ENCODE peak calls at places on chromosome 7, in five cellular contexts. W is hepatocyte, R is cardiac muscle cell, V is prostate gland, I is heart left ventricle. J is an unnamed sample. For H3K4me1, the result is how much of the 10 kb centered on the place peaks cover.

GRCh38 chr7:17640730-17641377 is 299.4 kb downstream of the SNX13 start:
- DNase-seq in W (peak), R (peak), V (no peak), I (no peak), J (peak)

GRCh38 chr7:131511071-131511470 is 45.4 kb downstream of the PODXL start:
- DNase-seq in W (no peak), R (no peak), V (no peak), I (no peak), J (no peak)

GRCh38 chr7:44225566-44226395 is 25.0 kb downstream of the YKT6 start:
- DNase-seq in W (no peak), R (no peak), V (no peak), I (no peak), J (no peak)

GRCh38 chr7:92313055-92313454 is 67.3 kb downstream of the ANKIB1 start:
- DNase-seq in W (no peak), R (no peak), V (no peak), I (no peak), J (no peak)

GRCh38 chr7:125444864-125445263 is 515.2 kb upstream of the POT1 start:
- DNase-seq in W (no peak), R (no peak), V (no peak), I (no peak), J (no peak)

GRCh38 chr7:128056901-128057300 is 25.7 kb upstream of the LRRC4 start:
- DNase-seq in W (peak), R (no peak), V (no peak), I (no peak), J (no peak)

GRCh38 chr7:43625453-43625852 is 42.5 kb downstream of the STK17A start:
- DNase-seq in W (no peak), R (no peak), V (no peak), I (no peak), J (no peak)

GRCh38 chr7:134448359-134449229 is 10.3 kb downstream of the AKR1B1 start:
- DNase-seq in W (no peak), R (no peak), V (no peak), I (no peak), J (peak)

GRCh38 chr7:100865372-100865911 is 1.7 kb upstream of the TRIP6 start:
- DNase-seq in W (no peak), R (no peak), V (peak), I (no peak), J (no peak)

GRCh38 chr7:6160191-6160623 is 112.2 kb downstream of the CYTH3 start:
- DNase-seq in W (peak), R (peak), V (peak), I (peak), J (peak)

GRCh38 chr7:468681-469590 is 50.7 kb downstream of the PDGFA start:
- DNase-seq in W (no peak), R (no peak), V (no peak), I (peak), J (no peak)

GRCh38 chr7:114426824-114427223 is 12.2 kb downstream of the FOXP2 start:
- DNase-seq in W (peak), R (peak), V (no peak), I (no peak), J (peak)

GRCh38 chr7:131995324-131995723 is 438.9 kb upstream of the PODXL start:
- DNase-seq in W (no peak), R (no peak), V (no peak), I (no peak), J (no peak)

GRCh38 chr7:109806548-109806947 is 1236.9 kb downstream of the DNAJB9 start:
- DNase-seq in W (no peak), R (no peak), V (no peak), I (no peak), J (no peak)

GRCh38 chr7:47690902-47691558 is 109.1 kb upstream of the TNS3 start:
- DNase-seq in W (no peak), R (no peak), V (no peak), I (no peak), J (no peak)

GRCh38 chr7:1305873-1306272 is 73.2 kb downstream of the UNCX start:
- DNase-seq in W (no peak), R (no peak), V (no peak), I (no peak), J (no peak)

GRCh38 chr7:88090671-88091070 is 129.2 kb downstream of the SRI start:
- DNase-seq in W (no peak), R (no peak), V (no peak), I (no peak), J (no peak)

GRCh38 chr7:17971392-17971791 is 31.1 kb upstream of the SNX13 start:
- DNase-seq in W (no peak), R (no peak), V (no peak), I (no peak), J (no peak)

GRCh38 chr7:152883858-152884257 is 124.3 kb downstream of the ACTR3B start:
- DNase-seq in W (no peak), R (no peak), V (no peak), I (no peak), J (no peak)

GRCh38 chr7:1193593-1194424 is 33.8 kb upstream of the ZFAND2A start:
- DNase-seq in W (peak), R (peak), V (peak), I (peak), J (peak)

GRCh38 chr7:111678281-111678680 is 116.0 kb upstream of the IMMP2L start:
- DNase-seq in W (no peak), R (no peak), V (no peak), I (no peak), J (no peak)

GRCh38 chr7:76291346-76292205 is 10.9 kb upstream of the HSPB1 start:
- DNase-seq in W (peak), R (peak), V (peak), I (peak), J (peak)

GRCh38 chr7:12436896-12437535 is 33.4 kb upstream of the VWDE start:
- DNase-seq in W (peak), R (peak), V (no peak), I (no peak), J (peak)

GRCh38 chr7:37943905-37944736 is 23.7 kb downstream of the EPDR1 start:
- DNase-seq in W (no peak), R (no peak), V (no peak), I (no peak), J (no peak)

GRCh38 chr7:37916017-37916672 is 472 bp downstream of the SFRP4 start:
- DNase-seq in W (peak), R (no peak), V (no peak), I (peak), J (peak)

DNA sequence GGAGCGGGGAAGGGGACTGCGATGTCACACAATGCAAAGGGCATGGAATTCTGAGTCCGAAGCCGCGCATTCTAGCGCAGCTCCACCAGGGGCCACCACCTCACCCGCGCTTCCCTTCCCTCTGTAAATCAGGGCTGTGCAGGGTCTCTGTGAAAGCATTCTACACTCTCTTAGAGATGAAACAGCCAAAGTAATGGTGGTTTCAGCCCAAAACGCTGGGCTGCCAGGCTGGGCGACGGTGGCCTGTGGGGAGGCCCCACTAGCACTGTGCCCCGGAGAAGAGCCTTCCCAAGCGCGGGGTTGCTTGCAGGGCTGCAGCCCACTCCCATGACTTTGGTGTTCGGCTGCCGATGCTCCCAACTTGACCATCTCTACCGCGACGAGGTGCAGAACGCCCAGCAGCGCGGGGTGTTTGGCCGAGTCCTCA is 11.4 kb downstream of the ATG9B start:
- DNase-seq in W (peak), R (peak), V (no peak), I (no peak), J (no peak)
- H3K4me1 ChIP-seq in W (under half), R (under half), V (under half), I (under half), J (under half)

DNA sequence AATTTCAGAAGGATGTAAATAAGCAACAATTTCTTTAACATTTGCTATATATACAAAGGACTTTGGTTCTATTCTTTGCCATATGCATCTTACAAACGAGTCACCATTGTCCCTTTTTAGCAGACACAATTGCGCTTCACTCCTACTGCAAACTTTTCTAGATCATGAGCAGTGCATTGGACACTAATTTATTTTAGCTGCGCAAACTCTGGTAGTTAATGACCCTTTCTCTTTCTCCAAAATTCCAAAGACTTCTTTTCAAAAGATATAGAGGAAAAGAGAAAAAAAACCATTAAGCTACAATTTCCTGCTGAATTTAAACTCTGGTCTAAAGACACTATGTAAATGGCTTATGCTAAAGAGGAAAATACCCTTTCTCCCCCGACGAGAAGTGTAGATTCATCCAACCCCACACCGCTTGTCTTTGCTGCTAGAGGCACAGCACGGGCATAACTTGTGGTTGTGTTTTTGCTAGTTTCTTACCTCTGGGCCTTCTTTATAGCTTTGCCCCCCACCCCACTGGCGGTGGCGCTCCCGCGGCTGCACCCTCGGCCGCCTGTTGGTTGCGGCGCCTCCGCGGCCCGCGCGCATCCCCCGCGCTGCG is 84.0 kb downstream of the SNX10 start:
- DNase-seq in W (no peak), R (peak), V (no peak), I (no peak), J (no peak)
- H3K4me3 ChIP-seq in W (peak), R (peak), V (peak), I (peak), J (no peak)

GRCh38 chr7:129144095-129144833 is at the start of gene TSPAN33:
- DNase-seq in W (peak), R (peak), V (peak), I (peak), J (peak)

GRCh38 chr7:129143724-129144094 is 798 bp upstream of the TSPAN33 start:
- DNase-seq in W (no peak), R (no peak), V (no peak), I (no peak), J (no peak)

GRCh38 chr7:129147723-129148122 is 3.2 kb downstream of the TSPAN33 start:
- DNase-seq in W (no peak), R (no peak), V (no peak), I (no peak), J (no peak)

GRCh38 chr7:129146237-129146979 is 1.9 kb downstream of the TSPAN33 start:
- DNase-seq in W (no peak), R (no peak), V (no peak), I (peak), J (no peak)

DNA sequence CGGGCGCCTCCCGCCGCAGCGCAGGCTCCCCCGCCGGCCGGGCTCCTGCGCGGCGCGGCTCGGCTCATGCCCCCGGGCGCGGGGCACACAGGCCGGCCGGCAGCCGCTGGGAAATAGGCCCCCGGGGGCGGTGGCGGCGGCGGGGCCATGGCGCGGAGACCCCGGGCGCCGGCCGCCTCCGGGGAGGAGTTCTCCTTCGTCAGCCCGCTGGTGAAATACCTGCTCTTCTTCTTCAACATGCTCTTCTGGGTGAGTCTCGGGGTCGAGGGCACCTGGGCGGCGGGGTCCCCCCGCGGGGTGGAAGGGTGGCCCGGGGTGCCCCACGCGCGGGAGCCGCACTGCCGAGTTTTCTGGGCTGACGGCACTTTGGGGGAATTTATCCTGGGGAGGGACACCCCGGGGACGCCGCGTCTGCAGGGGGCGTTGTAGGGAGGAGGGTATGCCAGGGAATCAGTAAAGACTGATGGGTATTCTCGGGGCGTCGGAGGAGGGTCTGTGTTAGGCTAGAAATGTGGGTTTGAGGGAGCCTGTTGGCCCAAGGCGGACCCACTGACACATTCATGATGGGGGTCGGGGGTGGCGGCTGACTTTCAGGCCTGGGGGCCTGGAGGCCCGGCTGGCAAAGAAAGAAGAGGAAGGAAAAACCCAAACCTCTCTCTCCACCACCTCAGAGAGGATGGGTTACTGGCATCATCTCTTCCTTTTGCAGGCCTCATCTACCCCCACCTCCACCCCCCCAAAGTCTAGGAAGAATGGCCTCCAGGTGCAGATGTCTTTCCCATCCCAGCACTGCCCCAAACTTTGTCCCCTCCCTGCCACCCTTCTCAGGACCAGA is 544 bp downstream of the TSPAN33 start:
- DNase-seq in W (no peak), R (no peak), V (no peak), I (no peak), J (no peak)
- TF ChIP-seq CTCF in W (peak), R (peak), V (peak), I (peak), J (no peak)

GRCh38 chr7:2859952-2860351 is 15.8 kb upstream of the GNA12 start:
- DNase-seq in W (no peak), R (no peak), V (no peak), I (no peak), J (no peak)

GRCh38 chr7:2856388-2857169 is 12.5 kb upstream of the GNA12 start:
- DNase-seq in W (no peak), R (peak), V (no peak), I (peak), J (no peak)

GRCh38 chr7:2851499-2851898 is 7.4 kb upstream of the GNA12 start:
- DNase-seq in W (no peak), R (no peak), V (no peak), I (no peak), J (no peak)

GRCh38 chr7:2853147-2853546 is 9.0 kb upstream of the GNA12 start:
- DNase-seq in W (no peak), R (no peak), V (no peak), I (no peak), J (no peak)

DNA sequence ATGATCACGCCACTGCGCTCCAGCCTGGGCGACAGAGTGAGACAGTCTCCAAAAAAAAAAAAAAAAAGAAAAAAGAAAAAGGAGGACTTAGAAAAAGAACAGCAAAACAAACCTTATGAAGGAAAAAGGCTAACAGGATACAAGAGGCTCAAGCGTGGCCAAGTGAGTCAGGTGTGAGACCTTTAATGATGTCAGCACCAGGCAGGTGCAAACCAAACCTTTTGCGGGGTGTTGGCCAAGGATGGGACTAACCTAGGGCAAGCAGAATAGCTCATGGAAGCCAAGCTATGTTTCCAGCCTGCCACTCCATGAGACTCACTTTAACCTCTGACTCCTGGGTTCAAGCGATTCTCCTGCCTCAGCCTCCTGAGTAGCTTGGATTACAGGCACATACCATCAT is 11.3 kb upstream of the GNA12 start:
- DNase-seq in W (no peak), R (no peak), V (no peak), I (no peak), J (no peak)
- H3K4me1 ChIP-seq in W (under half), R (under half), V (under half), I (under half), J (under half)

DNA sequence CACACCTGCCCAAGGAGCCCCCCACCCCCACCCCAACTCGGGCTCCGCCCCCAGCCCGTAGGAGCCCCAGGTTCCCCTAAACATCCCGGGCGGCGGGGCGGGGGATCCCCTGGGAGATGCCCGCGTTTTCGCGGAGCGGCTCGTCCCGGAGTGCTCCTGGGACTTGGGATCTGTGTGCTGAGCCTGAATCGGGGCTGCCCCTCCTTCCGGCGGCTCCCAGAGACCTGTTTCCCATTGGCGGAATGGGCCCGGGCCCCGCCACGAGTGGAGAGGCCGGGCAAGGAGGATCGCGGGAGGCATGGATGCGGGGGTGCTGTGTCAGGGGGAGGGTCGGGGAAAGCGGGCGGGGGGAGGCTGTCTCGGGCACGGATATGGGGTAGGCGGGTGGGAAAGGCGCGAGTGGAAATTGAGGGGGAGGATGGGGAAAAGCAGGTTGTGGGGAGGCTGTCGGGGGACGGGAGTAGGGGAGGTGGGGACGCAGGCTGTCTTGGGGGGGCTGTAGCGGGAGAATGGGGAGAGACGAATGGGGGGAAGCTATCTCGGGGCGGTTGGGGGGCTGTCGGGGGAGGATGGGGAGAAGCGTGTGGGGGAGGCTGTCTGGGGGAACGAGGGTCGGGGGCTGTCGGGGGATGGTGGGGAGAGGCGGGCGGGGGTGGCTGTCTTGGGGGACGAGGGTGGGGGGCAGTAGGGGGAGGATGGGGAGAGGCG is 572 bp upstream of the BHLHA15 start:
- DNase-seq in W (peak), R (peak), V (no peak), I (no peak), J (no peak)
- H3K4me3 ChIP-seq in W (peak), R (peak), V (peak), I (peak), J (peak)

GRCh38 chr7:117951711-117952280 is 78.6 kb upstream of the CTTNBP2 start:
- DNase-seq in W (no peak), R (no peak), V (no peak), I (no peak), J (no peak)

GRCh38 chr7:117951285-117951684 is 78.0 kb upstream of the CTTNBP2 start:
- DNase-seq in W (no peak), R (no peak), V (no peak), I (no peak), J (no peak)

GRCh38 chr7:117950601-117951278 is 77.5 kb upstream of the CTTNBP2 start:
- DNase-seq in W (peak), R (no peak), V (no peak), I (no peak), J (no peak)

GRCh38 chr7:117946201-117946633 is 73.0 kb upstream of the CTTNBP2 start:
- DNase-seq in W (no peak), R (no peak), V (no peak), I (no peak), J (no peak)

DNA sequence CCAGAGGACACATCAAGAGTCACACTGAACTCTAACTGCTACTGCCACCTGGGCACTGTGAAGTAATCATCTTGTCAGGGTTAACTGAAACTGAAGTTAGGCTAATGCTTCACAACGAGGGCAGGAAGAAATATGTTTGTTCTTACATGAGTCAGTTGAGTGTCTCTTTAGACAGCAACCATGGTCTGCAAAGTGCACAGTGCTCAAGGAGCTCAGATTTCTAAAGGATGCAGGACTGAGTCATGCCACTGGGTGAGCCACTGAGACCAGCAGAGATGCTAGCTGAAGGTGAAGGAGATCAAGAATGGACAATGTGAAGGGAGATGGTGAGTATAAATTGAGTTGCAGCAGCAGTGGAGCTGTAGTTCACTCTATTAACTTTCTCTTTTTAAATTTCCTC is 76.0 kb upstream of the CTTNBP2 start:
- DNase-seq in W (peak), R (no peak), V (no peak), I (no peak), J (no peak)
- TF ChIP-seq CTCF in W (no peak), R (no peak), V (no peak), I (no peak), J (no peak)

J was measured in thyroid gland.